ENCODE peak calls at places on chromosomes 5 and 9, in eight cellular contexts. L is neural crest cell, E is spleen, Z is GM12878, H is lower lobe of right lung, N is HFFc6, I is lower leg skin, X is A549. J is an unnamed sample.

GRCh38 chr5:122264610-122265009 is 47.4 kb upstream of the SNCAIP start:
- DNase-seq in L (no peak), E (no peak), Z (no peak), H (no peak), N (no peak), I (no peak), X (no peak), J (no peak)

GRCh38 chr5:113546711-113547159 is 33.2 kb downstream of the YTHDC2 start:
- DNase-seq in L (no peak), E (no peak), Z (no peak), H (no peak), N (peak; percentile 65), I (no peak), X (no peak), J (no peak)

GRCh38 chr5:168882283-168882682 is 303.1 kb upstream of the PANK3 start:
- DNase-seq in L (no peak), E (no peak), Z (no peak), H (no peak), N (no peak), I (no peak), X (no peak), J (no peak)

GRCh38 chr5:149962040-149962439 is 1.5 kb downstream of the SLC26A2 start:
- DNase-seq in L (no peak), E (no peak), Z (no peak), H (no peak), N (peak; percentile 57), I (no peak), X (peak; percentile 80), J (peak; percentile 15)

GRCh38 chr5:56330806-56331205 is 97.7 kb upstream of the ANKRD55 start:
- DNase-seq in L (no peak), E (no peak), Z (no peak), H (no peak), N (no peak), I (no peak), X (no peak), J (no peak)

GRCh38 chr5:77369566-77369965 is 122.5 kb downstream of the WDR41 start:
- DNase-seq in L (no peak), E (no peak), Z (no peak), H (no peak), N (no peak), I (no peak), X (no peak), J (no peak)

GRCh38 chr5:179128976-179129375 is 68.8 kb downstream of the ZNF354C start:
- DNase-seq in L (no peak), E (peak; percentile 10), Z (no peak), H (peak; percentile 28), N (no peak), I (no peak), X (no peak), J (no peak)

GRCh38 chr5:81965510-81965909 is 6.3 kb upstream of the ATG10 start:
- DNase-seq in L (no peak), E (no peak), Z (no peak), H (no peak), N (peak; percentile 2), I (no peak), X (peak; percentile 19), J (no peak)

GRCh38 chr5:76788362-76788761 is 30.5 kb upstream of the F2RL1 start:
- DNase-seq in L (no peak), E (no peak), Z (no peak), H (no peak), N (no peak), I (no peak), X (no peak), J (peak; percentile 49)

GRCh38 chr5:61333351-61334223 is 1.5 kb downstream of the ZSWIM6 start:
- DNase-seq in L (peak; percentile 42), E (peak; percentile 92), Z (no peak), H (peak; percentile 80), N (no peak), I (no peak), X (no peak), J (peak; percentile 32)

GRCh38 chr5:32753051-32753450 is 41.9 kb downstream of the NPR3 start:
- DNase-seq in L (no peak), E (no peak), Z (no peak), H (no peak), N (peak; percentile 47), I (no peak), X (no peak), J (no peak)

GRCh38 chr9:5563886-5564285 is 53.6 kb downstream of the PDCD1LG2 start:
- DNase-seq in L (no peak), E (no peak), Z (no peak), H (no peak), N (peak; percentile 59), I (no peak), X (no peak), J (no peak)

GRCh38 chr9:2872307-2872940 is 28.5 kb upstream of the PUM3 start:
- DNase-seq in L (no peak), E (no peak), Z (no peak), H (no peak), N (peak; percentile 32), I (no peak), X (peak; percentile 45), J (peak; percentile 12)

GRCh38 chr5:159022178-159022556 is 77.5 kb downstream of the EBF1 start:
- DNase-seq in L (peak; percentile 25), E (no peak), Z (no peak), H (peak; percentile 53), N (peak; percentile 2), I (no peak), X (no peak), J (no peak)

GRCh38 chr5:151692312-151692711 is 5.6 kb upstream of the SPARC start:
- DNase-seq in L (no peak), E (no peak), Z (no peak), H (no peak), N (no peak), I (no peak), X (no peak), J (no peak)

GRCh38 chr9:38311382-38312270 is 80.9 kb upstream of the ALDH1B1 start:
- DNase-seq in L (no peak), E (no peak), Z (no peak), H (no peak), N (no peak), I (no peak), X (no peak), J (no peak)

GRCh38 chr9:114908104-114908621 is 22.2 kb downstream of the TNFSF8 start:
- DNase-seq in L (no peak), E (no peak), Z (no peak), H (no peak), N (peak; percentile 95), I (no peak), X (peak; percentile 97), J (no peak)

GRCh38 chr5:91499943-91500531 is 116.9 kb upstream of the ARRDC3 start:
- DNase-seq in L (no peak), E (no peak), Z (no peak), H (no peak), N (peak; percentile 43), I (no peak), X (peak; percentile 42), J (no peak)

GRCh38 chr5:35004200-35004599 is 43.5 kb downstream of the AGXT2 start:
- DNase-seq in L (no peak), E (no peak), Z (no peak), H (no peak), N (no peak), I (no peak), X (no peak), J (no peak)

GRCh38 chr5:142866563-142867275 is 96.5 kb downstream of the ARHGAP26 start:
- DNase-seq in L (peak; percentile 12), E (no peak), Z (peak; percentile 26), H (no peak), N (peak; percentile 68), I (no peak), X (peak; percentile 82), J (peak; percentile 22)

GRCh38 chr9:134374301-134375010 is 48.2 kb downstream of the RXRA start:
- DNase-seq in L (no peak), E (no peak), Z (no peak), H (peak; percentile 81), N (no peak), I (no peak), X (no peak), J (no peak)

GRCh38 chr5:143074414-143074996 is 304.3 kb downstream of the ARHGAP26 start:
- DNase-seq in L (no peak), E (no peak), Z (no peak), H (no peak), N (no peak), I (no peak), X (no peak), J (no peak)

GRCh38 chr5:132465095-132465707 is 25.4 kb downstream of the IRF1 start:
- DNase-seq in L (no peak), E (peak; percentile 77), Z (no peak), H (no peak), N (no peak), I (no peak), X (no peak), J (no peak)

GRCh38 chr5:80181618-80182211 is 74.1 kb downstream of the SERINC5 start:
- DNase-seq in L (no peak), E (no peak), Z (no peak), H (peak; percentile 77), N (no peak), I (peak; percentile 58), X (peak; percentile 64), J (no peak)

GRCh38 chr5:69250593-69250992 is 15.9 kb downstream of the CDK7 start:
- DNase-seq in L (no peak), E (no peak), Z (no peak), H (no peak), N (no peak), I (no peak), X (no peak), J (no peak)

GRCh38 chr9:132995121-132995420 is 16.6 kb downstream of the GFI1B start:
- DNase-seq in L (no peak), E (no peak), Z (no peak), H (no peak), N (no peak), I (no peak), X (no peak), J (no peak)
- TF ChIP-seq CTCF in L (no peak), E (no peak), Z (no peak), H (no peak), N (no peak), I (no peak), X (no peak), J (no peak)

GRCh38 chr5:167708449-167708848 is 583.0 kb upstream of the WWC1 start:
- DNase-seq in L (no peak), E (no peak), Z (no peak), H (no peak), N (no peak), I (no peak), X (peak; percentile 32), J (no peak)
- TF ChIP-seq CTCF in L (no peak), E (no peak), Z (no peak), H (no peak), N (peak; percentile 17), I (no peak), X (no peak), J (no peak)

GRCh38 chr9:22307013-22307711 is 139.5 kb upstream of the DMRTA1 start:
- DNase-seq in L (peak; percentile 26), E (no peak), Z (no peak), H (no peak), N (peak; percentile 41), I (no peak), X (peak; percentile 84), J (peak; percentile 44)
- TF ChIP-seq CTCF in L (peak; percentile 82), E (no peak), Z (peak; percentile 42), H (peak; percentile 49), N (peak; percentile 76), I (no peak), X (peak; percentile 94), J (peak; percentile 49)

DNA sequence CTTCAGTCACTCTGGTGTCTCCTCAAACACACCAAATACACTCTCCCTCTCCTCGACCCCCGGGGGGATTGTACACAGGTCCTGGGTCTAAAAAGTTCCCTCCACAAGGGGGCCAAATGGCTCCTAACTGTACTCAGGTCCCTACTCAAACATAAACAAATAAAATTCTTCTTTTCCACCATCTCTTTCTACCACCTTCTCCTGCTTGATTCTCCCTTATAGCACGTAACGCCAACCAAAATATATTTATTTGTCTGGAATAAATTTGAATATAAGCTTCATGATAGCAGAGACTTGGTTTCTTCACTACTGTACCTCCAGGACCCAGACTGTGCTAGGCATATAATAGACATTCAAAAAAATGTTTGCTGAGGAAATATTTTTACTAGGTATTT is 21.4 kb downstream of the ZNF608 start:
- DNase-seq in L (no peak), E (no peak), Z (no peak), H (no peak), N (no peak), I (no peak), X (no peak), J (no peak)
- TF ChIP-seq CTCF in L (no peak), E (no peak), Z (peak; percentile 32), H (no peak), N (peak; percentile 10), I (no peak), X (no peak), J (no peak)